ENCODE peak calls at places on chromosomes 1 and 21, in seven cellular contexts. One of them, this sample, is unnamed.

GRCh38 chr1:46622341-46622740 is 5.7 kb upstream of the MOB3C start:
- DNase-seq in transverse colon: peak
- DNase-seq in AG10803: peak
- DNase-seq in mesothelial cell of epicardium: no peak
- DNase-seq in adrenal gland: no peak
- DNase-seq in Panc1: no peak
- DNase-seq in A549: peak
- DNase-seq in this sample: no peak

GRCh38 chr21:45366931-45367401 is 38.0 kb upstream of the COL18A1 start:
- DNase-seq in transverse colon: peak
- DNase-seq in AG10803: peak
- DNase-seq in mesothelial cell of epicardium: no peak
- DNase-seq in adrenal gland: peak
- DNase-seq in Panc1: no peak
- DNase-seq in A549: peak
- DNase-seq in this sample: peak

GRCh38 chr21:46392921-46393320 is 65.8 kb upstream of the DIP2A start:
- DNase-seq in transverse colon: peak
- DNase-seq in AG10803: peak
- DNase-seq in mesothelial cell of epicardium: no peak
- DNase-seq in adrenal gland: no peak
- DNase-seq in Panc1: no peak
- DNase-seq in A549: no peak
- DNase-seq in this sample: no peak

GRCh38 chr1:203592156-203592555 is 34.5 kb upstream of the ATP2B4 start:
- DNase-seq in transverse colon: no peak
- DNase-seq in AG10803: no peak
- DNase-seq in mesothelial cell of epicardium: peak
- DNase-seq in adrenal gland: no peak
- DNase-seq in Panc1: no peak
- DNase-seq in A549: no peak
- DNase-seq in this sample: no peak

GRCh38 chr1:101122452-101123166 is 97.0 kb upstream of the DPH5 start:
- DNase-seq in transverse colon: no peak
- DNase-seq in AG10803: no peak
- DNase-seq in mesothelial cell of epicardium: no peak
- DNase-seq in adrenal gland: no peak
- DNase-seq in Panc1: no peak
- DNase-seq in A549: no peak
- DNase-seq in this sample: no peak

GRCh38 chr1:92804721-92805169 is 19.8 kb upstream of the EVI5 start:
- DNase-seq in transverse colon: peak
- DNase-seq in AG10803: peak
- DNase-seq in mesothelial cell of epicardium: no peak
- DNase-seq in adrenal gland: peak
- DNase-seq in Panc1: no peak
- DNase-seq in A549: peak
- DNase-seq in this sample: no peak

GRCh38 chr1:217846733-217847132 is 215.6 kb downstream of the SPATA17 start:
- DNase-seq in transverse colon: no peak
- DNase-seq in AG10803: no peak
- DNase-seq in mesothelial cell of epicardium: no peak
- DNase-seq in adrenal gland: no peak
- DNase-seq in Panc1: no peak
- DNase-seq in A549: no peak
- DNase-seq in this sample: no peak

GRCh38 chr1:159935719-159936283 is 9.6 kb downstream of the IGSF9 start:
- DNase-seq in transverse colon: no peak
- DNase-seq in AG10803: no peak
- DNase-seq in mesothelial cell of epicardium: no peak
- DNase-seq in adrenal gland: no peak
- DNase-seq in Panc1: no peak
- DNase-seq in A549: no peak
- DNase-seq in this sample: no peak

GRCh38 chr1:63547621-63548294 is 24.4 kb downstream of the EFCAB7 start:
- DNase-seq in transverse colon: no peak
- DNase-seq in AG10803: peak
- DNase-seq in mesothelial cell of epicardium: no peak
- DNase-seq in adrenal gland: no peak
- DNase-seq in Panc1: no peak
- DNase-seq in A549: no peak
- DNase-seq in this sample: no peak

GRCh38 chr1:241138248-241138647 is 218.8 kb downstream of the RGS7 start:
- DNase-seq in transverse colon: no peak
- DNase-seq in AG10803: no peak
- DNase-seq in mesothelial cell of epicardium: no peak
- DNase-seq in adrenal gland: no peak
- DNase-seq in Panc1: no peak
- DNase-seq in A549: no peak
- DNase-seq in this sample: no peak

GRCh38 chr21:45404726-45405270 is at the start of gene COL18A1:
- DNase-seq in transverse colon: peak
- DNase-seq in AG10803: no peak
- DNase-seq in mesothelial cell of epicardium: peak
- DNase-seq in adrenal gland: peak
- DNase-seq in Panc1: no peak
- DNase-seq in A549: peak
- DNase-seq in this sample: no peak

GRCh38 chr1:68207129-68207689 is 25.1 kb downstream of the WLS start:
- DNase-seq in transverse colon: no peak
- DNase-seq in AG10803: peak
- DNase-seq in mesothelial cell of epicardium: no peak
- DNase-seq in adrenal gland: no peak
- DNase-seq in Panc1: no peak
- DNase-seq in A549: no peak
- DNase-seq in this sample: no peak

GRCh38 chr1:234768569-234769283 is 158.7 kb upstream of the IRF2BP2 start:
- DNase-seq in transverse colon: peak
- DNase-seq in AG10803: no peak
- DNase-seq in mesothelial cell of epicardium: no peak
- DNase-seq in adrenal gland: no peak
- DNase-seq in Panc1: no peak
- DNase-seq in A549: no peak
- DNase-seq in this sample: no peak

GRCh38 chr1:206835186-206835585 is 30.2 kb upstream of the IL20 start:
- DNase-seq in transverse colon: no peak
- DNase-seq in AG10803: no peak
- DNase-seq in mesothelial cell of epicardium: no peak
- DNase-seq in adrenal gland: no peak
- DNase-seq in Panc1: no peak
- DNase-seq in A549: no peak
- DNase-seq in this sample: no peak

GRCh38 chr21:46325073-46325912 is 1.3 kb downstream of the PCNT start:
- DNase-seq in transverse colon: peak
- DNase-seq in AG10803: peak
- DNase-seq in mesothelial cell of epicardium: peak
- DNase-seq in adrenal gland: peak
- DNase-seq in Panc1: no peak
- DNase-seq in A549: peak
- DNase-seq in this sample: no peak

GRCh38 chr1:27519341-27520258 is 29.6 kb upstream of the WASF2 start:
- DNase-seq in transverse colon: peak
- DNase-seq in AG10803: no peak
- DNase-seq in mesothelial cell of epicardium: no peak
- DNase-seq in adrenal gland: peak
- DNase-seq in Panc1: no peak
- DNase-seq in A549: no peak
- DNase-seq in this sample: no peak

GRCh38 chr1:226355679-226356583 is 47.0 kb upstream of the LIN9 start:
- DNase-seq in transverse colon: peak
- DNase-seq in AG10803: no peak
- DNase-seq in mesothelial cell of epicardium: no peak
- DNase-seq in adrenal gland: no peak
- DNase-seq in Panc1: no peak
- DNase-seq in A549: no peak
- DNase-seq in this sample: no peak

GRCh38 chr1:2819429-2819828 is 17.9 kb upstream of the TTC34 start:
- DNase-seq in transverse colon: no peak
- DNase-seq in AG10803: no peak
- DNase-seq in mesothelial cell of epicardium: no peak
- DNase-seq in adrenal gland: no peak
- DNase-seq in Panc1: no peak
- DNase-seq in A549: no peak
- DNase-seq in this sample: no peak

GRCh38 chr1:78884685-78885452 is 121.7 kb downstream of the ADGRL4 start:
- DNase-seq in transverse colon: no peak
- DNase-seq in AG10803: peak
- DNase-seq in mesothelial cell of epicardium: no peak
- DNase-seq in adrenal gland: no peak
- DNase-seq in Panc1: no peak
- DNase-seq in A549: no peak
- DNase-seq in this sample: no peak

GRCh38 chr1:47411441-47411840 is 4.6 kb upstream of the FOXE3 start:
- DNase-seq in transverse colon: no peak
- DNase-seq in AG10803: peak
- DNase-seq in mesothelial cell of epicardium: no peak
- DNase-seq in adrenal gland: no peak
- DNase-seq in Panc1: no peak
- DNase-seq in A549: no peak
- DNase-seq in this sample: no peak

GRCh38 chr1:169368406-169368769 is 393 bp downstream of the BLZF1 start:
- DNase-seq in transverse colon: peak
- DNase-seq in AG10803: peak
- DNase-seq in mesothelial cell of epicardium: no peak
- DNase-seq in adrenal gland: peak
- DNase-seq in Panc1: no peak
- DNase-seq in A549: no peak
- DNase-seq in this sample: no peak

GRCh38 chr1:76284842-76285241 is 210.3 kb downstream of the ST6GALNAC3 start:
- DNase-seq in transverse colon: no peak
- DNase-seq in AG10803: no peak
- DNase-seq in mesothelial cell of epicardium: no peak
- DNase-seq in adrenal gland: no peak
- DNase-seq in Panc1: no peak
- DNase-seq in A549: no peak
- DNase-seq in this sample: no peak

GRCh38 chr1:28640766-28641165 is 2.1 kb downstream of the TAF12 start:
- DNase-seq in transverse colon: no peak
- DNase-seq in AG10803: no peak
- DNase-seq in mesothelial cell of epicardium: no peak
- DNase-seq in adrenal gland: no peak
- DNase-seq in Panc1: no peak
- DNase-seq in A549: peak
- DNase-seq in this sample: no peak

DNA sequence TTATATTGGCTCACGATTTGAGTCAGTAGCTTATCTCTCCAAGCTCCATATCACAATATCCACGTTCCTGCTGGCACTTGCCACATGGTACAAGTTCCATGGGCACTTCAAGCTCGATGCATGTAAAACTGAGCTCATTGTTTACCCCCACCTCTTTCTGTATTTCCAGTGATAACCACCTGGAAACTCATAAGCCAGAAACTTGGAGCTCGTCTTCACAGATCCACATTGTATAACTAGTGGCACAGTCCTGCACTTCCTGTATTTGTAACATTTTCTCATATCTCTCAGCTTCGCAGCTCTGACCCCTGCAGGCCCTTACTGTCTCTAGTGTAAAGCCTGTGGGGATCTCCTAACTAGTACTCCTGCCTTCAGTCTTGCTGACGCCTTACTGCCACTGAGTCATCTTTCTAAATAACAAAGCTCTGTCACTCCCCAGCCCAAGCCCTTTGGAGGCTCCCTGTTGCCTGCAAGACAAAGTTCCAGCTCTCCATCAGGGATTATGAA is 6.5 kb upstream of the C2CD4D start:
- DNase-seq in transverse colon: no peak
- DNase-seq in AG10803: peak
- DNase-seq in mesothelial cell of epicardium: no peak
- DNase-seq in adrenal gland: no peak
- DNase-seq in Panc1: no peak
- DNase-seq in A549: peak
- DNase-seq in this sample: no peak
- TF ChIP-seq CTCF in transverse colon: no peak
- TF ChIP-seq CTCF in AG10803: no peak
- TF ChIP-seq CTCF in mesothelial cell of epicardium: no peak
- TF ChIP-seq CTCF in adrenal gland: no peak
- TF ChIP-seq CTCF in Panc1: no peak
- TF ChIP-seq CTCF in A549: no peak
- TF ChIP-seq CTCF in this sample: no peak

DNA sequence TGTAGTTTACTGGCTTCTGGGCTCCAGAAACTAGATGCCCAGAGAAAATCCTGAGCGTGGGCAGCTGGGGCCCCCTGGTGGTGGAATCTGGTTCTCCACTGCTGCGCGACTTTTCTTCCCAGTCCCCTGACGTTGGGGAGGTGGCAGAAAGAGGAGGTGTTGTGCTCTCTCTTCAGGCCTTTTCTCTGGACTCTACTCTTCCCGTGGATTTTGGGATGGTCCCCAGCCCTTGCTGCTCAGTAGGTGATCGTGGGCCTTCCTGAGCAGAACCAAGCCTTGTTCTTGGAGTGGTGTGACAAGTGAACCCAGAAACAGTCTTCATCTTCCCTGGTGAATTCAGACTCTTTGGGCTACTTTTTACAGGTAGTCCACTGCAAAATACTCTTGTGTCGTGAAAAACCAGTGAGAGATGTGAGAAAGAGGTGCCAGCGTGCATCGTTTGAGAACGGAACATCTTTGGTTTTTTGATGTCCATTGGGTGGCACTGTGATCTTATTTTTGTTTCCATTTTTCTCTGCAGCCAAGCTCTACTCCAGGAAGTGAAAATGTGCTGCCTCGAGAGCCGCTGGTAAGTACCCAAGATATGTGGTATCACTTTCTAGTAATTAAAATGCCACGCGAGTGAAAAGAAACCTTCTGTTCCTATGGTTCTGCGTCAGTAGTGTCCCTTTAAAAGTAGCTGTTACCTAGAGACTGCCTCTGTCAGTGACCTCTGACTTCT is 20.2 kb downstream of the PEX14 start:
- DNase-seq in transverse colon: peak
- DNase-seq in AG10803: peak
- DNase-seq in mesothelial cell of epicardium: peak
- DNase-seq in adrenal gland: peak
- DNase-seq in Panc1: no peak
- DNase-seq in A549: peak
- DNase-seq in this sample: peak
- TF ChIP-seq CTCF in transverse colon: peak
- TF ChIP-seq CTCF in AG10803: peak
- TF ChIP-seq CTCF in mesothelial cell of epicardium: peak
- TF ChIP-seq CTCF in adrenal gland: peak
- TF ChIP-seq CTCF in Panc1: peak
- TF ChIP-seq CTCF in A549: peak
- TF ChIP-seq CTCF in this sample: peak

GRCh38 chr1:116763787-116764465 is 9.7 kb downstream of the CD2 start:
- DNase-seq in transverse colon: peak
- DNase-seq in AG10803: no peak
- DNase-seq in mesothelial cell of epicardium: no peak
- DNase-seq in adrenal gland: peak
- DNase-seq in Panc1: no peak
- DNase-seq in A549: peak
- DNase-seq in this sample: peak
- TF ChIP-seq CTCF in transverse colon: peak
- TF ChIP-seq CTCF in AG10803: peak
- TF ChIP-seq CTCF in mesothelial cell of epicardium: no peak
- TF ChIP-seq CTCF in adrenal gland: no peak
- TF ChIP-seq CTCF in Panc1: peak
- TF ChIP-seq CTCF in A549: no peak
- TF ChIP-seq CTCF in this sample: peak

DNA sequence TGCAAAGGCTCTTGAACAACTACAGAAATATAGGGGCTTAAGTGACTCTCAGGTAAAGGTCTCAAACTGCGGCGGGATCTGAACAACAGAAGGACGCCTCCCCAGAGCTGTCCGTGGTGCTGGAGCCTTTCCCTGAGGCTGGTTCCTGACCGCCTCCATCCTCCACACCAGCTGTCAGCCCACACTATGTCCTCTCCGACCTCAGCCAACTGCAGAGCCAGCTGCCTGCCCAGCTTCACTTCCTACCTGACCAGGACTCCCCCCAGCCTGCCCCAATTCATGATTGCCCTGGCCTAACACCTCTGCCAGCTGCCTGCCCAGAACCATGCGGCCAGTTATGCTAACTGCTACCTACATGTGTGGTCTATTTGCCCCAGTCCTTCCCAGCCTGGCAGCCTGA is 63.6 kb upstream of the ZC3H12A start:
- DNase-seq in transverse colon: no peak
- DNase-seq in AG10803: no peak
- DNase-seq in mesothelial cell of epicardium: peak
- DNase-seq in adrenal gland: no peak
- DNase-seq in Panc1: no peak
- DNase-seq in A549: no peak
- DNase-seq in this sample: no peak
- TF ChIP-seq CTCF in transverse colon: no peak
- TF ChIP-seq CTCF in AG10803: no peak
- TF ChIP-seq CTCF in mesothelial cell of epicardium: no peak
- TF ChIP-seq CTCF in adrenal gland: no peak
- TF ChIP-seq CTCF in Panc1: no peak
- TF ChIP-seq CTCF in A549: no peak
- TF ChIP-seq CTCF in this sample: no peak